ENCODE peak calls at places on chromosomes 7 and 10, in four cellular contexts. T is Calu3; N is BE2C; A is CD4-positive, alpha-beta T cell. W is an unnamed sample.

GRCh38 chr10:6083523-6084475 is 5.0 kb upstream of the RBM17 start:
- DNase-seq in T (no peak), N (no peak), A (no peak), W (no peak)

GRCh38 chr7:150769768-150770167 is 30.4 kb downstream of the TMEM176B start:
- DNase-seq in T (no peak), N (no peak), A (no peak), W (no peak)

GRCh38 chr7:138890467-138890781 is 90.8 kb downstream of the KIAA1549 start:
- DNase-seq in T (no peak), N (no peak), A (no peak), W (no peak)

GRCh38 chr7:55533050-55533728 is 39.1 kb downstream of the VOPP1 start:
- DNase-seq in T (no peak), N (no peak), A (peak; percentile 50), W (no peak)

GRCh38 chr7:158728911-158729645 is 24.5 kb upstream of the NCAPG2 start:
- DNase-seq in T (no peak), N (no peak), A (no peak), W (no peak)

GRCh38 chr7:18064242-18064838 is 36.7 kb upstream of the PRPS1L1 start:
- DNase-seq in T (peak; percentile 58), N (peak; percentile 52), A (no peak), W (no peak)

GRCh38 chr7:142870575-142871259 is 14.8 kb downstream of the TRPV6 start:
- DNase-seq in T (no peak), N (no peak), A (no peak), W (no peak)

GRCh38 chr10:8113616-8114015 is 59.1 kb downstream of the GATA3 start:
- DNase-seq in T (no peak), N (no peak), A (no peak), W (no peak)

GRCh38 chr7:94350729-94351128 is 44.0 kb upstream of the COL1A2 start:
- DNase-seq in T (no peak), N (no peak), A (no peak), W (no peak)

W was measured in HCT116.